ENCODE peak calls at places on chromosomes 13 and 19, in nine cellular contexts. W is lower lobe of right lung, R is Calu3, E is ovary, J is psoas muscle, X is tibial artery, B is neural progenitor cell, C is WTC11, D is AG09319. A is an unnamed sample.

GRCh38 chr19:10518444-10519361 is 1.5 kb upstream of the S1PR5 start:
- DNase-seq in W (no peak), R (no peak), E (no peak), J (no peak), X (no peak), B (peak), C (peak), D (no peak), A (no peak)

GRCh38 chr19:43353606-43354304 is at the start of gene CD177:
- DNase-seq in W (no peak), R (no peak), E (no peak), J (no peak), X (no peak), B (peak), C (no peak), D (no peak), A (no peak)

GRCh38 chr13:113184568-113185440 is 23.7 kb downstream of the PCID2 start:
- DNase-seq in W (no peak), R (no peak), E (no peak), J (no peak), X (no peak), B (no peak), C (no peak), D (no peak), A (no peak)

GRCh38 chr19:47781590-47782318 is 3.3 kb downstream of the SELENOW start:
- DNase-seq in W (no peak), R (no peak), E (peak), J (no peak), X (peak), B (no peak), C (no peak), D (no peak), A (peak)

GRCh38 chr13:84400711-84401110 is 518.4 kb upstream of the SLITRK1 start:
- DNase-seq in W (no peak), R (no peak), E (no peak), J (no peak), X (no peak), B (no peak), C (no peak), D (peak), A (no peak)

GRCh38 chr13:108560092-108560491 is 69.3 kb upstream of the MYO16 start:
- DNase-seq in W (no peak), R (no peak), E (no peak), J (no peak), X (no peak), B (no peak), C (no peak), D (no peak), A (no peak)

GRCh38 chr13:103039183-103039582 is 27.0 kb downstream of the SLC10A2 start:
- DNase-seq in W (no peak), R (no peak), E (no peak), J (no peak), X (no peak), B (no peak), C (no peak), D (no peak), A (no peak)

GRCh38 chr13:51999525-51999924 is 11.7 kb downstream of the ATP7B start:
- DNase-seq in W (peak), R (no peak), E (no peak), J (peak), X (no peak), B (no peak), C (no peak), D (no peak), A (peak)

GRCh38 chr19:46408611-46409039 is 4.7 kb downstream of the CCDC8 start:
- DNase-seq in W (peak), R (no peak), E (peak), J (peak), X (peak), B (peak), C (no peak), D (no peak), A (peak)

GRCh38 chr19:38709119-38709518 is 35.2 kb downstream of the CAPN12 start:
- DNase-seq in W (no peak), R (no peak), E (no peak), J (no peak), X (no peak), B (no peak), C (no peak), D (no peak), A (no peak)

GRCh38 chr13:26538363-26539317 is 18.8 kb upstream of the WASF3 start:
- DNase-seq in W (no peak), R (no peak), E (no peak), J (no peak), X (no peak), B (no peak), C (no peak), D (no peak), A (no peak)

GRCh38 chr13:28636677-28637317 is 22.1 kb upstream of the POMP start:
- DNase-seq in W (peak), R (peak), E (no peak), J (no peak), X (no peak), B (peak), C (peak), D (peak), A (peak)

GRCh38 chr13:79741006-79741405 is 260.1 kb downstream of the NDFIP2 start:
- DNase-seq in W (no peak), R (no peak), E (peak), J (no peak), X (no peak), B (no peak), C (no peak), D (no peak), A (no peak)

GRCh38 chr13:111395511-111396393 is 75.3 kb downstream of the TEX29 start:
- DNase-seq in W (no peak), R (no peak), E (no peak), J (no peak), X (peak), B (no peak), C (no peak), D (no peak), A (peak)

GRCh38 chr13:52846567-52847321 is 1.7 kb downstream of the PCDH8 start:
- DNase-seq in W (peak), R (no peak), E (no peak), J (peak), X (no peak), B (peak), C (peak), D (no peak), A (no peak)

GRCh38 chr19:6362351-6362801 is 1.0 kb downstream of the CLPP start:
- DNase-seq in W (no peak), R (no peak), E (no peak), J (no peak), X (no peak), B (no peak), C (no peak), D (no peak), A (no peak)

GRCh38 chr19:3129112-3129511 is 6.7 kb upstream of the GNA15 start:
- DNase-seq in W (no peak), R (peak), E (no peak), J (no peak), X (no peak), B (no peak), C (no peak), D (peak), A (no peak)

GRCh38 chr19:43596842-43597461 is 557 bp downstream of the ZNF576 start:
- DNase-seq in W (no peak), R (no peak), E (no peak), J (no peak), X (no peak), B (peak), C (no peak), D (no peak), A (no peak)

GRCh38 chr13:34776390-34776981 is 165.6 kb upstream of the NBEA start:
- DNase-seq in W (no peak), R (no peak), E (no peak), J (no peak), X (no peak), B (no peak), C (no peak), D (no peak), A (no peak)

GRCh38 chr13:34777914-34778303 is 164.2 kb upstream of the NBEA start:
- DNase-seq in W (no peak), R (no peak), E (no peak), J (no peak), X (no peak), B (no peak), C (no peak), D (no peak), A (no peak)

GRCh38 chr13:34776984-34777913 is 164.8 kb upstream of the NBEA start:
- DNase-seq in W (no peak), R (no peak), E (no peak), J (no peak), X (no peak), B (no peak), C (no peak), D (no peak), A (no peak)

DNA sequence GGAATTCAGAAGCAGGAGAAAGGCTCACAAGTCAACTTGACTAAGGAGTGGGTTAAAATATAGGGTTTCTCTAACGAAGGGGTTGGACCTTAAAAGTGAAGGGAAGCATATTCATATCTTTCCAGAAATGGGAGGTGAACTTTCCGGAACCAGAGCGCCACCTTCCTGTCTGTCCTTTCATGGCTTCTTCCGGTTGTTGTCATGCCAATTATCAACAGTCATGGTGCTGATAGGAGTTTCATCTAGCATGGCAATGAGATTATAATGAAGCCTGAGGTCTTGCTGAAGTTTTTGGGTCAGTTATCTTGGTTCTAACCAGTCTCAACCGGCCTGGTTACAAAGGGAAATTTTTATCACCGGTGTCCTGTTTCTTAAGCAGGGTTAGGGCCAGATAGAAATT is 162.9 kb upstream of the NBEA start:
- DNase-seq in W (no peak), R (peak), E (no peak), J (no peak), X (no peak), B (no peak), C (no peak), D (no peak), A (no peak)
- TF ChIP-seq CTCF in W (no peak), R (no peak), E (no peak), J (no peak), X (no peak), B (peak), C (no peak), D (no peak), A (no peak)

DNA sequence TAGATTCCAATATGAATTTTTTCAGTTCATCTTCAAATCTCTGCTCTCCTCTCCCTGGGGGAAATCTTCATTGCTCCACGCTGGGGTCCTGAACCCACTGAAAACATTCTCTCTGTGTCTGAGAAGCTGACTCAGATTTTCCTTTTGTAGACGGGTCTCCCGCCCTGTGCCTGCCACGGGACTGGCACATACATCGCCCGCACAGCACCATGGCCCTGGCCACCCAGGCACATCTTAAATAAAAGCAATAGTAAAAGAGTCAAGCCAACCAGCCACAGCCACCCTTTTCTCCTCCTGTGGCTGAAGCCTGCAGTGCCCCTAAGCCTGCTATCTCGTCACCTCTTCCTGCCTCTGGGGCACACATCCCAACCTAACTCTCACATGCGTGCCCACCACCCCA is 301.2 kb downstream of the ZNF536 start:
- DNase-seq in W (no peak), R (no peak), E (no peak), J (no peak), X (no peak), B (no peak), C (no peak), D (no peak), A (peak)
- TF ChIP-seq CTCF in W (no peak), R (no peak), E (no peak), J (no peak), X (no peak), B (no peak), C (no peak), D (no peak), A (no peak)

GRCh38 chr19:28218728-28219127 is 994.2 kb downstream of the UQCRFS1 start:
- DNase-seq in W (no peak), R (no peak), E (no peak), J (no peak), X (no peak), B (no peak), C (no peak), D (no peak), A (no peak)

GRCh38 chr19:28221736-28222135 is 991.2 kb downstream of the UQCRFS1 start:
- DNase-seq in W (no peak), R (no peak), E (no peak), J (no peak), X (no peak), B (no peak), C (no peak), D (no peak), A (no peak)

GRCh38 chr19:28213476-28214082 is 999.4 kb downstream of the UQCRFS1 start:
- DNase-seq in W (no peak), R (no peak), E (no peak), J (no peak), X (no peak), B (no peak), C (no peak), D (no peak), A (no peak)

GRCh38 chr19:28217064-28217463 is 995.9 kb downstream of the UQCRFS1 start:
- DNase-seq in W (no peak), R (no peak), E (no peak), J (no peak), X (no peak), B (peak), C (peak), D (no peak), A (no peak)
- TF ChIP-seq CTCF in W (no peak), R (no peak), E (no peak), J (no peak), X (no peak), B (peak), C (peak), D (no peak), A (no peak)

GRCh38 chr13:24506698-24507335 is 5.8 kb downstream of the PARP4 start:
- DNase-seq in W (no peak), R (no peak), E (no peak), J (no peak), X (no peak), B (no peak), C (no peak), D (no peak), A (no peak)

GRCh38 chr13:24511824-24512207 is 762 bp downstream of the PARP4 start:
- DNase-seq in W (no peak), R (no peak), E (no peak), J (no peak), X (no peak), B (no peak), C (no peak), D (no peak), A (no peak)

GRCh38 chr13:24516919-24517318 is 4.3 kb upstream of the PARP4 start:
- DNase-seq in W (no peak), R (no peak), E (no peak), J (no peak), X (no peak), B (no peak), C (no peak), D (no peak), A (no peak)

GRCh38 chr13:24511019-24511823 is 1.4 kb downstream of the PARP4 start:
- DNase-seq in W (no peak), R (peak), E (no peak), J (no peak), X (no peak), B (peak), C (no peak), D (no peak), A (peak)

GRCh38 chr13:24512208-24513068 is at the start of gene PARP4:
- DNase-seq in W (peak), R (peak), E (peak), J (peak), X (peak), B (peak), C (peak), D (no peak), A (peak)
- TF ChIP-seq CTCF in W (no peak), R (no peak), E (no peak), J (no peak), X (no peak), B (peak), C (no peak), D (no peak), A (no peak)

A was measured in stomach.